ENCODE peak calls at places on chromosomes 13 and 19, in eight cellular contexts. One of them, this sample, is unnamed.

GRCh38 chr13:26343816-26344215 is 89.9 kb downstream of the CDK8 start:
- DNase-seq in stimulated activated CD4-positive, alpha-beta T cell treated with anti-CD3 and anti-CD28 coated beads, Interleukin-4, amount 100 ng/mL, for 48 hours: no peak
- DNase-seq in HFF-Myc: no peak
- DNase-seq in stimulated activated CD8-positive, alpha-beta memory T cell treated with anti-CD3 and anti-CD28 coated beads, Interleukin-15, amount 100 ng/mL, for 4 hours: no peak
- DNase-seq in AG04450: no peak
- DNase-seq in A172: no peak
- DNase-seq in fibroblast of lung: no peak
- DNase-seq in activated naive CD4-positive, alpha-beta T cell treated with anti-CD3 and anti-CD28 coated beads, Interleukin-2, amount 50 U/mL, for 72 hours: no peak
- DNase-seq in this sample: no peak

GRCh38 chr19:28859811-28860210 is 353.1 kb downstream of the UQCRFS1 start:
- DNase-seq in HFF-Myc: no peak
- DNase-seq in A172: no peak
- DNase-seq in activated naive CD4-positive, alpha-beta T cell treated with anti-CD3 and anti-CD28 coated beads, Interleukin-2, amount 50 U/mL, for 72 hours: no peak
- DNase-seq in AG04450: no peak
- DNase-seq in stimulated activated CD4-positive, alpha-beta T cell treated with anti-CD3 and anti-CD28 coated beads, Interleukin-4, amount 100 ng/mL, for 48 hours: no peak
- DNase-seq in fibroblast of lung: no peak
- DNase-seq in stimulated activated CD8-positive, alpha-beta memory T cell treated with anti-CD3 and anti-CD28 coated beads, Interleukin-15, amount 100 ng/mL, for 4 hours: no peak
- DNase-seq in this sample: no peak

GRCh38 chr13:112341976-112342735 is 34.0 kb upstream of the SPACA7 start:
- DNase-seq in fibroblast of lung: no peak
- DNase-seq in stimulated activated CD8-positive, alpha-beta memory T cell treated with anti-CD3 and anti-CD28 coated beads, Interleukin-15, amount 100 ng/mL, for 4 hours: no peak
- DNase-seq in HFF-Myc: no peak
- DNase-seq in stimulated activated CD4-positive, alpha-beta T cell treated with anti-CD3 and anti-CD28 coated beads, Interleukin-4, amount 100 ng/mL, for 48 hours: no peak
- DNase-seq in activated naive CD4-positive, alpha-beta T cell treated with anti-CD3 and anti-CD28 coated beads, Interleukin-2, amount 50 U/mL, for 72 hours: no peak
- DNase-seq in A172: no peak
- DNase-seq in AG04450: no peak
- DNase-seq in this sample: no peak

GRCh38 chr19:23321953-23322549 is 71.9 kb upstream of the ZNF724 start:
- DNase-seq in stimulated activated CD4-positive, alpha-beta T cell treated with anti-CD3 and anti-CD28 coated beads, Interleukin-4, amount 100 ng/mL, for 48 hours: no peak
- DNase-seq in HFF-Myc: no peak
- DNase-seq in activated naive CD4-positive, alpha-beta T cell treated with anti-CD3 and anti-CD28 coated beads, Interleukin-2, amount 50 U/mL, for 72 hours: no peak
- DNase-seq in AG04450: no peak
- DNase-seq in fibroblast of lung: no peak
- DNase-seq in A172: no peak
- DNase-seq in stimulated activated CD8-positive, alpha-beta memory T cell treated with anti-CD3 and anti-CD28 coated beads, Interleukin-15, amount 100 ng/mL, for 4 hours: no peak
- DNase-seq in this sample: no peak

GRCh38 chr13:25242956-25243355 is 44.3 kb downstream of the MTMR6 start:
- DNase-seq in A172: no peak
- DNase-seq in HFF-Myc: no peak
- DNase-seq in fibroblast of lung: no peak
- DNase-seq in AG04450: no peak
- DNase-seq in activated naive CD4-positive, alpha-beta T cell treated with anti-CD3 and anti-CD28 coated beads, Interleukin-2, amount 50 U/mL, for 72 hours: no peak
- DNase-seq in stimulated activated CD8-positive, alpha-beta memory T cell treated with anti-CD3 and anti-CD28 coated beads, Interleukin-15, amount 100 ng/mL, for 4 hours: no peak
- DNase-seq in stimulated activated CD4-positive, alpha-beta T cell treated with anti-CD3 and anti-CD28 coated beads, Interleukin-4, amount 100 ng/mL, for 48 hours: no peak
- DNase-seq in this sample: no peak

GRCh38 chr13:47135800-47136658 is 239.2 kb upstream of the HTR2A start:
- DNase-seq in stimulated activated CD4-positive, alpha-beta T cell treated with anti-CD3 and anti-CD28 coated beads, Interleukin-4, amount 100 ng/mL, for 48 hours: no peak
- DNase-seq in stimulated activated CD8-positive, alpha-beta memory T cell treated with anti-CD3 and anti-CD28 coated beads, Interleukin-15, amount 100 ng/mL, for 4 hours: no peak
- DNase-seq in activated naive CD4-positive, alpha-beta T cell treated with anti-CD3 and anti-CD28 coated beads, Interleukin-2, amount 50 U/mL, for 72 hours: no peak
- DNase-seq in A172: no peak
- DNase-seq in HFF-Myc: no peak
- DNase-seq in AG04450: no peak
- DNase-seq in fibroblast of lung: no peak
- DNase-seq in this sample: no peak

GRCh38 chr13:40247845-40248244 is 418.6 kb downstream of the FOXO1 start:
- DNase-seq in AG04450: no peak
- DNase-seq in HFF-Myc: no peak
- DNase-seq in A172: no peak
- DNase-seq in stimulated activated CD8-positive, alpha-beta memory T cell treated with anti-CD3 and anti-CD28 coated beads, Interleukin-15, amount 100 ng/mL, for 4 hours: no peak
- DNase-seq in fibroblast of lung: peak
- DNase-seq in stimulated activated CD4-positive, alpha-beta T cell treated with anti-CD3 and anti-CD28 coated beads, Interleukin-4, amount 100 ng/mL, for 48 hours: no peak
- DNase-seq in activated naive CD4-positive, alpha-beta T cell treated with anti-CD3 and anti-CD28 coated beads, Interleukin-2, amount 50 U/mL, for 72 hours: no peak
- DNase-seq in this sample: no peak

GRCh38 chr13:112605531-112605990 is 17.6 kb upstream of the TUBGCP3 start:
- DNase-seq in stimulated activated CD8-positive, alpha-beta memory T cell treated with anti-CD3 and anti-CD28 coated beads, Interleukin-15, amount 100 ng/mL, for 4 hours: no peak
- DNase-seq in HFF-Myc: no peak
- DNase-seq in stimulated activated CD4-positive, alpha-beta T cell treated with anti-CD3 and anti-CD28 coated beads, Interleukin-4, amount 100 ng/mL, for 48 hours: no peak
- DNase-seq in fibroblast of lung: peak
- DNase-seq in AG04450: no peak
- DNase-seq in A172: peak
- DNase-seq in activated naive CD4-positive, alpha-beta T cell treated with anti-CD3 and anti-CD28 coated beads, Interleukin-2, amount 50 U/mL, for 72 hours: no peak
- DNase-seq in this sample: no peak

GRCh38 chr19:51098366-51099069 is 9.7 kb downstream of the CTU1 start:
- DNase-seq in HFF-Myc: no peak
- DNase-seq in AG04450: no peak
- DNase-seq in A172: no peak
- DNase-seq in stimulated activated CD8-positive, alpha-beta memory T cell treated with anti-CD3 and anti-CD28 coated beads, Interleukin-15, amount 100 ng/mL, for 4 hours: peak
- DNase-seq in stimulated activated CD4-positive, alpha-beta T cell treated with anti-CD3 and anti-CD28 coated beads, Interleukin-4, amount 100 ng/mL, for 48 hours: peak
- DNase-seq in activated naive CD4-positive, alpha-beta T cell treated with anti-CD3 and anti-CD28 coated beads, Interleukin-2, amount 50 U/mL, for 72 hours: no peak
- DNase-seq in fibroblast of lung: peak
- DNase-seq in this sample: no peak

GRCh38 chr13:89212186-89212585 is 1541.0 kb downstream of the SLITRK5 start:
- DNase-seq in stimulated activated CD4-positive, alpha-beta T cell treated with anti-CD3 and anti-CD28 coated beads, Interleukin-4, amount 100 ng/mL, for 48 hours: no peak
- DNase-seq in HFF-Myc: no peak
- DNase-seq in fibroblast of lung: no peak
- DNase-seq in A172: no peak
- DNase-seq in stimulated activated CD8-positive, alpha-beta memory T cell treated with anti-CD3 and anti-CD28 coated beads, Interleukin-15, amount 100 ng/mL, for 4 hours: no peak
- DNase-seq in AG04450: no peak
- DNase-seq in activated naive CD4-positive, alpha-beta T cell treated with anti-CD3 and anti-CD28 coated beads, Interleukin-2, amount 50 U/mL, for 72 hours: no peak
- DNase-seq in this sample: no peak

GRCh38 chr13:52665325-52665724 is 12.7 kb downstream of the SUGT1 start:
- DNase-seq in stimulated activated CD4-positive, alpha-beta T cell treated with anti-CD3 and anti-CD28 coated beads, Interleukin-4, amount 100 ng/mL, for 48 hours: no peak
- DNase-seq in AG04450: no peak
- DNase-seq in HFF-Myc: peak
- DNase-seq in fibroblast of lung: peak
- DNase-seq in A172: peak
- DNase-seq in stimulated activated CD8-positive, alpha-beta memory T cell treated with anti-CD3 and anti-CD28 coated beads, Interleukin-15, amount 100 ng/mL, for 4 hours: no peak
- DNase-seq in activated naive CD4-positive, alpha-beta T cell treated with anti-CD3 and anti-CD28 coated beads, Interleukin-2, amount 50 U/mL, for 72 hours: no peak
- DNase-seq in this sample: no peak

GRCh38 chr19:1062387-1063029 is 4.5 kb upstream of the ARHGAP45 start:
- DNase-seq in A172: no peak
- DNase-seq in stimulated activated CD4-positive, alpha-beta T cell treated with anti-CD3 and anti-CD28 coated beads, Interleukin-4, amount 100 ng/mL, for 48 hours: no peak
- DNase-seq in HFF-Myc: no peak
- DNase-seq in fibroblast of lung: no peak
- DNase-seq in AG04450: no peak
- DNase-seq in activated naive CD4-positive, alpha-beta T cell treated with anti-CD3 and anti-CD28 coated beads, Interleukin-2, amount 50 U/mL, for 72 hours: no peak
- DNase-seq in stimulated activated CD8-positive, alpha-beta memory T cell treated with anti-CD3 and anti-CD28 coated beads, Interleukin-15, amount 100 ng/mL, for 4 hours: no peak
- DNase-seq in this sample: no peak

GRCh38 chr13:78762825-78763224 is 103.9 kb upstream of the OBI1 start:
- DNase-seq in activated naive CD4-positive, alpha-beta T cell treated with anti-CD3 and anti-CD28 coated beads, Interleukin-2, amount 50 U/mL, for 72 hours: no peak
- DNase-seq in fibroblast of lung: no peak
- DNase-seq in A172: no peak
- DNase-seq in AG04450: no peak
- DNase-seq in stimulated activated CD4-positive, alpha-beta T cell treated with anti-CD3 and anti-CD28 coated beads, Interleukin-4, amount 100 ng/mL, for 48 hours: no peak
- DNase-seq in HFF-Myc: no peak
- DNase-seq in stimulated activated CD8-positive, alpha-beta memory T cell treated with anti-CD3 and anti-CD28 coated beads, Interleukin-15, amount 100 ng/mL, for 4 hours: no peak
- DNase-seq in this sample: no peak

GRCh38 chr13:110869231-110869804 is 45.6 kb downstream of the ANKRD10 start:
- DNase-seq in HFF-Myc: no peak
- DNase-seq in AG04450: no peak
- DNase-seq in stimulated activated CD4-positive, alpha-beta T cell treated with anti-CD3 and anti-CD28 coated beads, Interleukin-4, amount 100 ng/mL, for 48 hours: no peak
- DNase-seq in stimulated activated CD8-positive, alpha-beta memory T cell treated with anti-CD3 and anti-CD28 coated beads, Interleukin-15, amount 100 ng/mL, for 4 hours: no peak
- DNase-seq in fibroblast of lung: peak
- DNase-seq in A172: peak
- DNase-seq in activated naive CD4-positive, alpha-beta T cell treated with anti-CD3 and anti-CD28 coated beads, Interleukin-2, amount 50 U/mL, for 72 hours: no peak
- DNase-seq in this sample: no peak

GRCh38 chr13:74305876-74306275 is 171.7 kb upstream of the KLF12 start:
- DNase-seq in HFF-Myc: no peak
- DNase-seq in activated naive CD4-positive, alpha-beta T cell treated with anti-CD3 and anti-CD28 coated beads, Interleukin-2, amount 50 U/mL, for 72 hours: no peak
- DNase-seq in stimulated activated CD8-positive, alpha-beta memory T cell treated with anti-CD3 and anti-CD28 coated beads, Interleukin-15, amount 100 ng/mL, for 4 hours: no peak
- DNase-seq in A172: no peak
- DNase-seq in stimulated activated CD4-positive, alpha-beta T cell treated with anti-CD3 and anti-CD28 coated beads, Interleukin-4, amount 100 ng/mL, for 48 hours: no peak
- DNase-seq in AG04450: no peak
- DNase-seq in fibroblast of lung: peak
- DNase-seq in this sample: no peak

GRCh38 chr13:68715651-68716050 is 1392.0 kb upstream of the ATXN8OS start:
- DNase-seq in stimulated activated CD8-positive, alpha-beta memory T cell treated with anti-CD3 and anti-CD28 coated beads, Interleukin-15, amount 100 ng/mL, for 4 hours: no peak
- DNase-seq in stimulated activated CD4-positive, alpha-beta T cell treated with anti-CD3 and anti-CD28 coated beads, Interleukin-4, amount 100 ng/mL, for 48 hours: no peak
- DNase-seq in fibroblast of lung: no peak
- DNase-seq in activated naive CD4-positive, alpha-beta T cell treated with anti-CD3 and anti-CD28 coated beads, Interleukin-2, amount 50 U/mL, for 72 hours: no peak
- DNase-seq in HFF-Myc: no peak
- DNase-seq in A172: no peak
- DNase-seq in AG04450: no peak
- DNase-seq in this sample: no peak

GRCh38 chr19:47471733-47472457 is at the start of gene SLC8A2:
- DNase-seq in AG04450: peak
- DNase-seq in fibroblast of lung: peak
- DNase-seq in stimulated activated CD4-positive, alpha-beta T cell treated with anti-CD3 and anti-CD28 coated beads, Interleukin-4, amount 100 ng/mL, for 48 hours: peak
- DNase-seq in activated naive CD4-positive, alpha-beta T cell treated with anti-CD3 and anti-CD28 coated beads, Interleukin-2, amount 50 U/mL, for 72 hours: no peak
- DNase-seq in HFF-Myc: no peak
- DNase-seq in stimulated activated CD8-positive, alpha-beta memory T cell treated with anti-CD3 and anti-CD28 coated beads, Interleukin-15, amount 100 ng/mL, for 4 hours: no peak
- DNase-seq in A172: peak
- DNase-seq in this sample: peak

GRCh38 chr13:37914781-37915391 is 45.3 kb upstream of the TRPC4 start:
- DNase-seq in activated naive CD4-positive, alpha-beta T cell treated with anti-CD3 and anti-CD28 coated beads, Interleukin-2, amount 50 U/mL, for 72 hours: no peak
- DNase-seq in A172: no peak
- DNase-seq in stimulated activated CD4-positive, alpha-beta T cell treated with anti-CD3 and anti-CD28 coated beads, Interleukin-4, amount 100 ng/mL, for 48 hours: no peak
- DNase-seq in HFF-Myc: no peak
- DNase-seq in fibroblast of lung: peak
- DNase-seq in stimulated activated CD8-positive, alpha-beta memory T cell treated with anti-CD3 and anti-CD28 coated beads, Interleukin-15, amount 100 ng/mL, for 4 hours: no peak
- DNase-seq in AG04450: no peak
- DNase-seq in this sample: no peak

GRCh38 chr19:46731007-46731501 is 14.1 kb upstream of the PRKD2 start:
- DNase-seq in stimulated activated CD4-positive, alpha-beta T cell treated with anti-CD3 and anti-CD28 coated beads, Interleukin-4, amount 100 ng/mL, for 48 hours: no peak
- DNase-seq in HFF-Myc: no peak
- DNase-seq in A172: peak
- DNase-seq in stimulated activated CD8-positive, alpha-beta memory T cell treated with anti-CD3 and anti-CD28 coated beads, Interleukin-15, amount 100 ng/mL, for 4 hours: no peak
- DNase-seq in activated naive CD4-positive, alpha-beta T cell treated with anti-CD3 and anti-CD28 coated beads, Interleukin-2, amount 50 U/mL, for 72 hours: no peak
- DNase-seq in fibroblast of lung: peak
- DNase-seq in AG04450: peak
- DNase-seq in this sample: no peak

GRCh38 chr13:101869553-101869952 is 417.1 kb downstream of the ITGBL1 start:
- DNase-seq in A172: no peak
- DNase-seq in stimulated activated CD4-positive, alpha-beta T cell treated with anti-CD3 and anti-CD28 coated beads, Interleukin-4, amount 100 ng/mL, for 48 hours: no peak
- DNase-seq in activated naive CD4-positive, alpha-beta T cell treated with anti-CD3 and anti-CD28 coated beads, Interleukin-2, amount 50 U/mL, for 72 hours: no peak
- DNase-seq in HFF-Myc: no peak
- DNase-seq in stimulated activated CD8-positive, alpha-beta memory T cell treated with anti-CD3 and anti-CD28 coated beads, Interleukin-15, amount 100 ng/mL, for 4 hours: no peak
- DNase-seq in fibroblast of lung: peak
- DNase-seq in AG04450: no peak
- DNase-seq in this sample: no peak

GRCh38 chr13:51806571-51806970 is 2.6 kb upstream of the DHRS12 start:
- DNase-seq in A172: no peak
- DNase-seq in activated naive CD4-positive, alpha-beta T cell treated with anti-CD3 and anti-CD28 coated beads, Interleukin-2, amount 50 U/mL, for 72 hours: no peak
- DNase-seq in fibroblast of lung: peak
- DNase-seq in stimulated activated CD4-positive, alpha-beta T cell treated with anti-CD3 and anti-CD28 coated beads, Interleukin-4, amount 100 ng/mL, for 48 hours: no peak
- DNase-seq in AG04450: no peak
- DNase-seq in stimulated activated CD8-positive, alpha-beta memory T cell treated with anti-CD3 and anti-CD28 coated beads, Interleukin-15, amount 100 ng/mL, for 4 hours: no peak
- DNase-seq in HFF-Myc: no peak
- DNase-seq in this sample: no peak

GRCh38 chr19:55216461-55217198 is 7.3 kb upstream of the PTPRH start:
- DNase-seq in A172: peak
- DNase-seq in stimulated activated CD4-positive, alpha-beta T cell treated with anti-CD3 and anti-CD28 coated beads, Interleukin-4, amount 100 ng/mL, for 48 hours: peak
- DNase-seq in AG04450: peak
- DNase-seq in fibroblast of lung: peak
- DNase-seq in HFF-Myc: peak
- DNase-seq in stimulated activated CD8-positive, alpha-beta memory T cell treated with anti-CD3 and anti-CD28 coated beads, Interleukin-15, amount 100 ng/mL, for 4 hours: no peak
- DNase-seq in activated naive CD4-positive, alpha-beta T cell treated with anti-CD3 and anti-CD28 coated beads, Interleukin-2, amount 50 U/mL, for 72 hours: no peak
- DNase-seq in this sample: peak

GRCh38 chr13:21344662-21345176 is 114.4 kb downstream of the ZDHHC20 start:
- DNase-seq in activated naive CD4-positive, alpha-beta T cell treated with anti-CD3 and anti-CD28 coated beads, Interleukin-2, amount 50 U/mL, for 72 hours: no peak
- DNase-seq in stimulated activated CD4-positive, alpha-beta T cell treated with anti-CD3 and anti-CD28 coated beads, Interleukin-4, amount 100 ng/mL, for 48 hours: no peak
- DNase-seq in fibroblast of lung: no peak
- DNase-seq in A172: no peak
- DNase-seq in HFF-Myc: no peak
- DNase-seq in AG04450: no peak
- DNase-seq in stimulated activated CD8-positive, alpha-beta memory T cell treated with anti-CD3 and anti-CD28 coated beads, Interleukin-15, amount 100 ng/mL, for 4 hours: no peak
- DNase-seq in this sample: no peak

GRCh38 chr13:109569938-109570711 is 216.3 kb downstream of the IRS2 start:
- DNase-seq in A172: no peak
- DNase-seq in fibroblast of lung: no peak
- DNase-seq in stimulated activated CD8-positive, alpha-beta memory T cell treated with anti-CD3 and anti-CD28 coated beads, Interleukin-15, amount 100 ng/mL, for 4 hours: no peak
- DNase-seq in stimulated activated CD4-positive, alpha-beta T cell treated with anti-CD3 and anti-CD28 coated beads, Interleukin-4, amount 100 ng/mL, for 48 hours: peak
- DNase-seq in AG04450: no peak
- DNase-seq in activated naive CD4-positive, alpha-beta T cell treated with anti-CD3 and anti-CD28 coated beads, Interleukin-2, amount 50 U/mL, for 72 hours: no peak
- DNase-seq in HFF-Myc: no peak
- DNase-seq in this sample: no peak

GRCh38 chr13:41905600-41906254 is 55.2 kb downstream of the VWA8 start:
- DNase-seq in fibroblast of lung: peak
- DNase-seq in HFF-Myc: no peak
- DNase-seq in stimulated activated CD8-positive, alpha-beta memory T cell treated with anti-CD3 and anti-CD28 coated beads, Interleukin-15, amount 100 ng/mL, for 4 hours: no peak
- DNase-seq in stimulated activated CD4-positive, alpha-beta T cell treated with anti-CD3 and anti-CD28 coated beads, Interleukin-4, amount 100 ng/mL, for 48 hours: no peak
- DNase-seq in activated naive CD4-positive, alpha-beta T cell treated with anti-CD3 and anti-CD28 coated beads, Interleukin-2, amount 50 U/mL, for 72 hours: no peak
- DNase-seq in AG04450: no peak
- DNase-seq in A172: peak
- DNase-seq in this sample: no peak

GRCh38 chr13:113489549-113490495 is 689 bp downstream of the DCUN1D2 start:
- DNase-seq in stimulated activated CD4-positive, alpha-beta T cell treated with anti-CD3 and anti-CD28 coated beads, Interleukin-4, amount 100 ng/mL, for 48 hours: peak
- DNase-seq in stimulated activated CD8-positive, alpha-beta memory T cell treated with anti-CD3 and anti-CD28 coated beads, Interleukin-15, amount 100 ng/mL, for 4 hours: peak
- DNase-seq in HFF-Myc: no peak
- DNase-seq in AG04450: no peak
- DNase-seq in A172: peak
- DNase-seq in activated naive CD4-positive, alpha-beta T cell treated with anti-CD3 and anti-CD28 coated beads, Interleukin-2, amount 50 U/mL, for 72 hours: peak
- DNase-seq in fibroblast of lung: peak
- DNase-seq in this sample: peak

GRCh38 chr19:48685583-48685982 is 10.2 kb upstream of the FUT2 start:
- DNase-seq in activated naive CD4-positive, alpha-beta T cell treated with anti-CD3 and anti-CD28 coated beads, Interleukin-2, amount 50 U/mL, for 72 hours: no peak
- DNase-seq in AG04450: no peak
- DNase-seq in stimulated activated CD4-positive, alpha-beta T cell treated with anti-CD3 and anti-CD28 coated beads, Interleukin-4, amount 100 ng/mL, for 48 hours: no peak
- DNase-seq in HFF-Myc: no peak
- DNase-seq in stimulated activated CD8-positive, alpha-beta memory T cell treated with anti-CD3 and anti-CD28 coated beads, Interleukin-15, amount 100 ng/mL, for 4 hours: no peak
- DNase-seq in fibroblast of lung: no peak
- DNase-seq in A172: peak
- DNase-seq in this sample: no peak

GRCh38 chr13:93539914-93540313 is 313.3 kb downstream of the GPC6 start:
- DNase-seq in A172: no peak
- DNase-seq in stimulated activated CD8-positive, alpha-beta memory T cell treated with anti-CD3 and anti-CD28 coated beads, Interleukin-15, amount 100 ng/mL, for 4 hours: no peak
- DNase-seq in activated naive CD4-positive, alpha-beta T cell treated with anti-CD3 and anti-CD28 coated beads, Interleukin-2, amount 50 U/mL, for 72 hours: no peak
- DNase-seq in HFF-Myc: no peak
- DNase-seq in AG04450: no peak
- DNase-seq in fibroblast of lung: no peak
- DNase-seq in stimulated activated CD4-positive, alpha-beta T cell treated with anti-CD3 and anti-CD28 coated beads, Interleukin-4, amount 100 ng/mL, for 48 hours: no peak
- DNase-seq in this sample: no peak

GRCh38 chr19:12163841-12164240 is 945 bp downstream of the ZNF136 start:
- DNase-seq in stimulated activated CD8-positive, alpha-beta memory T cell treated with anti-CD3 and anti-CD28 coated beads, Interleukin-15, amount 100 ng/mL, for 4 hours: no peak
- DNase-seq in A172: no peak
- DNase-seq in AG04450: no peak
- DNase-seq in fibroblast of lung: peak
- DNase-seq in HFF-Myc: no peak
- DNase-seq in stimulated activated CD4-positive, alpha-beta T cell treated with anti-CD3 and anti-CD28 coated beads, Interleukin-4, amount 100 ng/mL, for 48 hours: no peak
- DNase-seq in activated naive CD4-positive, alpha-beta T cell treated with anti-CD3 and anti-CD28 coated beads, Interleukin-2, amount 50 U/mL, for 72 hours: no peak
- DNase-seq in this sample: no peak

GRCh38 chr13:75875450-75875849 is 239.3 kb downstream of the LMO7 start:
- DNase-seq in stimulated activated CD8-positive, alpha-beta memory T cell treated with anti-CD3 and anti-CD28 coated beads, Interleukin-15, amount 100 ng/mL, for 4 hours: no peak
- DNase-seq in activated naive CD4-positive, alpha-beta T cell treated with anti-CD3 and anti-CD28 coated beads, Interleukin-2, amount 50 U/mL, for 72 hours: no peak
- DNase-seq in AG04450: no peak
- DNase-seq in fibroblast of lung: no peak
- DNase-seq in stimulated activated CD4-positive, alpha-beta T cell treated with anti-CD3 and anti-CD28 coated beads, Interleukin-4, amount 100 ng/mL, for 48 hours: no peak
- DNase-seq in HFF-Myc: no peak
- DNase-seq in A172: no peak
- DNase-seq in this sample: no peak

GRCh38 chr19:6041991-6042421 is 64.1 kb upstream of the RANBP3 start:
- DNase-seq in AG04450: no peak
- DNase-seq in stimulated activated CD8-positive, alpha-beta memory T cell treated with anti-CD3 and anti-CD28 coated beads, Interleukin-15, amount 100 ng/mL, for 4 hours: no peak
- DNase-seq in activated naive CD4-positive, alpha-beta T cell treated with anti-CD3 and anti-CD28 coated beads, Interleukin-2, amount 50 U/mL, for 72 hours: peak
- DNase-seq in stimulated activated CD4-positive, alpha-beta T cell treated with anti-CD3 and anti-CD28 coated beads, Interleukin-4, amount 100 ng/mL, for 48 hours: no peak
- DNase-seq in fibroblast of lung: no peak
- DNase-seq in A172: no peak
- DNase-seq in HFF-Myc: no peak
- DNase-seq in this sample: no peak

GRCh38 chr13:112714772-112715569 is 25.1 kb downstream of the ATP11A start:
- DNase-seq in stimulated activated CD8-positive, alpha-beta memory T cell treated with anti-CD3 and anti-CD28 coated beads, Interleukin-15, amount 100 ng/mL, for 4 hours: no peak
- DNase-seq in stimulated activated CD4-positive, alpha-beta T cell treated with anti-CD3 and anti-CD28 coated beads, Interleukin-4, amount 100 ng/mL, for 48 hours: no peak
- DNase-seq in AG04450: no peak
- DNase-seq in activated naive CD4-positive, alpha-beta T cell treated with anti-CD3 and anti-CD28 coated beads, Interleukin-2, amount 50 U/mL, for 72 hours: peak
- DNase-seq in A172: no peak
- DNase-seq in fibroblast of lung: no peak
- DNase-seq in HFF-Myc: no peak
- DNase-seq in this sample: no peak

GRCh38 chr19:21109116-21109515 is 27.1 kb downstream of the ZNF714 start:
- DNase-seq in activated naive CD4-positive, alpha-beta T cell treated with anti-CD3 and anti-CD28 coated beads, Interleukin-2, amount 50 U/mL, for 72 hours: no peak
- DNase-seq in stimulated activated CD8-positive, alpha-beta memory T cell treated with anti-CD3 and anti-CD28 coated beads, Interleukin-15, amount 100 ng/mL, for 4 hours: no peak
- DNase-seq in AG04450: no peak
- DNase-seq in HFF-Myc: no peak
- DNase-seq in A172: peak
- DNase-seq in fibroblast of lung: peak
- DNase-seq in stimulated activated CD4-positive, alpha-beta T cell treated with anti-CD3 and anti-CD28 coated beads, Interleukin-4, amount 100 ng/mL, for 48 hours: no peak
- DNase-seq in this sample: no peak

GRCh38 chr13:101942038-101942437 is 459.8 kb downstream of the FGF14 start:
- DNase-seq in AG04450: no peak
- DNase-seq in stimulated activated CD8-positive, alpha-beta memory T cell treated with anti-CD3 and anti-CD28 coated beads, Interleukin-15, amount 100 ng/mL, for 4 hours: no peak
- DNase-seq in fibroblast of lung: peak
- DNase-seq in A172: peak
- DNase-seq in HFF-Myc: no peak
- DNase-seq in stimulated activated CD4-positive, alpha-beta T cell treated with anti-CD3 and anti-CD28 coated beads, Interleukin-4, amount 100 ng/mL, for 48 hours: no peak
- DNase-seq in activated naive CD4-positive, alpha-beta T cell treated with anti-CD3 and anti-CD28 coated beads, Interleukin-2, amount 50 U/mL, for 72 hours: no peak
- DNase-seq in this sample: no peak

This sample was measured in pancreas.